ENCODE peak calls at places on chromosomes 1 and 21, in four cellular contexts. One of them, this sample, is unnamed.

GRCh38 chr1:7290971-7291970 is 479.8 kb upstream of the VAMP3 start:
- DNase-seq in H1: peak
- DNase-seq in HepG2: no peak
- DNase-seq in GM12878: no peak
- DNase-seq in this sample: no peak

GRCh38 chr21:33109574-33110339 is 39.8 kb downstream of the OLIG1 start:
- DNase-seq in GM12878: no peak
- DNase-seq in H1: peak
- DNase-seq in HepG2: no peak
- DNase-seq in this sample: no peak

GRCh38 chr21:38460171-38460742 is 38.0 kb downstream of the ERG start:
- DNase-seq in HepG2: no peak
- DNase-seq in H1: no peak
- DNase-seq in GM12878: no peak
- DNase-seq in this sample: no peak

GRCh38 chr1:36369061-36369470 is 16.7 kb downstream of the STK40 start:
- DNase-seq in GM12878: no peak
- DNase-seq in HepG2: peak
- DNase-seq in H1: peak
- DNase-seq in this sample: peak

GRCh38 chr21:36852293-36852692 is 114.2 kb downstream of the HLCS start:
- DNase-seq in GM12878: no peak
- DNase-seq in H1: no peak
- DNase-seq in HepG2: no peak
- DNase-seq in this sample: no peak

GRCh38 chr1:236524142-236524891 is 535 bp downstream of the LGALS8 start:
- DNase-seq in GM12878: peak
- DNase-seq in HepG2: peak
- DNase-seq in H1: peak
- DNase-seq in this sample: peak

GRCh38 chr1:156476501-156477298 is 23.9 kb downstream of the MEF2D start:
- DNase-seq in GM12878: no peak
- DNase-seq in HepG2: peak
- DNase-seq in H1: no peak
- DNase-seq in this sample: no peak

GRCh38 chr21:42848932-42849758 is 30.2 kb downstream of the WDR4 start:
- DNase-seq in GM12878: no peak
- DNase-seq in H1: no peak
- DNase-seq in HepG2: no peak
- DNase-seq in this sample: no peak

GRCh38 chr1:110053557-110054428 is 16.7 kb downstream of the ALX3 start:
- DNase-seq in GM12878: no peak
- DNase-seq in H1: peak
- DNase-seq in HepG2: peak
- DNase-seq in this sample: peak

GRCh38 chr21:44299458-44300261 is at the start of gene PFKL:
- DNase-seq in HepG2: peak
- DNase-seq in GM12878: peak
- DNase-seq in H1: peak
- DNase-seq in this sample: peak

GRCh38 chr1:205348559-205349477 is 7.9 kb downstream of the KLHDC8A start:
- DNase-seq in H1: no peak
- DNase-seq in HepG2: no peak
- DNase-seq in GM12878: no peak
- DNase-seq in this sample: no peak

GRCh38 chr21:46517361-46517760 is 58.7 kb downstream of the DIP2A start:
- DNase-seq in HepG2: no peak
- DNase-seq in GM12878: no peak
- DNase-seq in H1: no peak
- DNase-seq in this sample: no peak

GRCh38 chr1:244092293-244093264 is 41.5 kb downstream of the ZBTB18 start:
- DNase-seq in GM12878: no peak
- DNase-seq in HepG2: no peak
- DNase-seq in H1: no peak
- DNase-seq in this sample: no peak

DNA sequence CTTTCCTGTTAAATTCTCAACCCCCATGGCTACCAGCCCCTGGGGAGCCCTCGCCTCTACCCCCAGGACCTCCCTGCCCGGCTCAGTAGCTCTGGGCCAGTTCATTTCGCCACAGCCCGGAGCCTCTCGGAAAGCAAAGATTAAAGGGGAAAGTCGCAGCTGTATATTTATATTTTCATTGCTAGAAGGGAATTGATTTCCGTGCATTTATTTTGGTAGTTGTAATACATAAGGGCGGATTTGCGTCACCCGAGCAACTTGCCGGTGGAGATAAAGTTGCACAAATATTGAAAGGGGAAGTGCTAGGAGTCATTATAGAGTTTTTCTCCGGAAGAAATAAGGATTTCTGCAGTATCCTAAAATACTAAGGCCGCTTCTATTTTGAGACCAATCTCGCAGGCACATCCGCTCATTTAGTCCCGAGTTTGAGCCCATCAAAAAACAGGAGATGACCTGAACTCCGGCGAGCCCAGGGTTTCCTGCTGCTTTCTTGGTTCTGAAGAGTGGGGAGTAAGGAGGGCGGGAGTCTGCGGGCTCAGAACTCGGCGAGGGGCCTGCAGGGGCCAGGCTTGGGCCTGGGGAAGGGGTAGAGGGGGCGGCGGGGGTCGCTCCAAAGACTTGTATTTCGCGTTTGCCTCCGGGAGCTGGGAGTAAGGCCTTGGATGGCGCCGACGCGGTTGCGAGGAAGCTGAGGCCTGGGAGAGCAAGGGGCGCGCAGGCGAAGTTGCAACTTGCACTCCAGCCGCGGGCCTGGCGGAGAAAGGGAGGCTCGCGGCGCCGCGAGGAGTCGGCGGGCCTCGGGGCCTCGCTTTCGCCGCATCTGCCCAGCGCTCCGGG is 2.5 kb upstream of the HLX start:
- DNase-seq in HepG2: no peak
- DNase-seq in GM12878: no peak
- DNase-seq in H1: peak
- DNase-seq in this sample: no peak
- TF ChIP-seq ZNF274 in HepG2: no peak
- TF ChIP-seq ZNF274 in GM12878: no peak
- TF ChIP-seq ZNF274 in H1: no peak
- TF ChIP-seq ZNF274 in this sample: no peak

DNA sequence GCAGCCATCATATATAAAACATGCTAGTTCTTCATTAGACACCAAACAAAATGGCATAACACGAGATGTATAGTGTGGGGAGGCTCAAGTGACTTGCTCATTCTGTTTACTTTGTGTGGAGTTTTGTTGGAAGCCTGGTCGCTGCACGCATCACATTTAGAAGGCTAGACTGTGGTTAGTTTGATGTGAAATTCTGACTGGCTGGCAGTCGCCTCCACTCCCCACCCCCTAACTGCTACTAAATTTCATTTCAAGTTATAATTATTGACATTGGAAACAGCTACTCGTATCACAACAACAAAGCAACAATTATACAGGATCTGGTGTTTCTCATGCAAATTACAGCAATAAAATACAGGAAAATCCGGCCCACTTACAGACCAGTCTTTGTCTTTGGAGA is 356.1 kb downstream of the LMO4 start:
- DNase-seq in GM12878: no peak
- DNase-seq in H1: no peak
- DNase-seq in HepG2: no peak
- DNase-seq in this sample: no peak
- TF ChIP-seq GABPA in GM12878: no peak
- TF ChIP-seq GABPA in H1: no peak
- TF ChIP-seq GABPA in HepG2: no peak
- TF ChIP-seq GABPA in this sample: no peak

DNA sequence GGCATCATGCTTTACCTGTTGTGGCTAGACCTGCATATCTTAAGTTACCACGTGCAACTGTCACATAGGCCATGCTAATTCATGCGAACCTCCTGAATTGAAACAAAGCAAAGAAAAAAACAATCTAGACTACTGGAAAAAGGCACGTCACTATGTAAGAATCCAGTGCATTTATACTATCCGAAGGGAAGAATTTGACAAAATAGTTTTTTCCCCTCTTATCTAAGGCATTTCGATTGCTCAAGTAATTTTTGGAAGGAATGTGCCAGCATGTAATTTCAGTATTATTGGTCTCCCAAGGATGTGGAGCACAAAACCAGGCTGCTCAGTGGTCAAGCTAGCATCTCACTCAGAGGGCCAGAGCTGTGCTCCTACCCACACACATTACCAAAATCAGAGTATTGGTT is 31.5 kb upstream of the C1orf198 start:
- DNase-seq in GM12878: no peak
- DNase-seq in HepG2: no peak
- DNase-seq in H1: no peak
- DNase-seq in this sample: no peak
- TF ChIP-seq ZNF274 in GM12878: no peak
- TF ChIP-seq ZNF274 in HepG2: no peak
- TF ChIP-seq ZNF274 in H1: no peak
- TF ChIP-seq ZNF274 in this sample: no peak

GRCh38 chr1:169100883-169101214 is 5.6 kb upstream of the ATP1B1 start:
- DNase-seq in GM12878: no peak
- DNase-seq in H1: no peak
- DNase-seq in HepG2: no peak
- DNase-seq in this sample: no peak

GRCh38 chr1:169100208-169100882 is 6.1 kb upstream of the ATP1B1 start:
- DNase-seq in HepG2: no peak
- DNase-seq in H1: no peak
- DNase-seq in GM12878: no peak
- DNase-seq in this sample: no peak

GRCh38 chr1:169098380-169098779 is 8.1 kb upstream of the ATP1B1 start:
- DNase-seq in H1: no peak
- DNase-seq in HepG2: no peak
- DNase-seq in GM12878: no peak
- DNase-seq in this sample: no peak

GRCh38 chr1:169102567-169102966 is 3.9 kb upstream of the ATP1B1 start:
- DNase-seq in HepG2: peak
- DNase-seq in GM12878: no peak
- DNase-seq in H1: no peak
- DNase-seq in this sample: no peak

DNA sequence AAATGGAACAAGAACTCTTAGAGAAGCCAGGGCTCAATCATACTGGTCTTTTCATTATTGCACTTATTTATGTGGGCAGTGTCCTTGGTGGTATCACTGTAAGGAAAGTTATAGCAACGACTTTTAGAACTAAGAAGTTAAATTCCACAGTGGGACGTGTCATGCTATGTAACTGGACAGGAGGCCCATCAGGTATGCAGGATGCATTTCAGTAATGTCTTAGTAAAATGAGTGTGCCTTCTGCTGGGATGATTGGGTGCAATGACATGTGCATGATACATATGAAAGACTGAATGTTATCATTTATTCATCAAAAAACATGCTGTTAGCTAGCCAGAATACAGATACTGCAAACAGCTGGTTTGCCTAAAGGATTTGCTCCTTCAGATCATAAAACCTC is 6.9 kb upstream of the ATP1B1 start:
- DNase-seq in GM12878: no peak
- DNase-seq in HepG2: no peak
- DNase-seq in H1: no peak
- DNase-seq in this sample: no peak
- TF ChIP-seq GABPA in GM12878: no peak
- TF ChIP-seq GABPA in HepG2: no peak
- TF ChIP-seq GABPA in H1: no peak
- TF ChIP-seq GABPA in this sample: no peak

GRCh38 chr1:227450489-227450888 is 112.9 kb upstream of the ZNF678 start:
- DNase-seq in HepG2: no peak
- DNase-seq in GM12878: no peak
- DNase-seq in H1: no peak
- DNase-seq in this sample: no peak
- TF ChIP-seq ZNF274 in HepG2: no peak
- TF ChIP-seq ZNF274 in GM12878: no peak
- TF ChIP-seq ZNF274 in H1: no peak
- TF ChIP-seq ZNF274 in this sample: no peak

GRCh38 chr1:30325999-30326398 is 397.4 kb downstream of the MATN1 start:
- DNase-seq in H1: peak
- DNase-seq in HepG2: no peak
- DNase-seq in GM12878: no peak
- DNase-seq in this sample: no peak
- TF ChIP-seq GABPA in H1: no peak
- TF ChIP-seq GABPA in HepG2: no peak
- TF ChIP-seq GABPA in GM12878: no peak
- TF ChIP-seq GABPA in this sample: no peak

This sample was measured in K562.